ENCODE peak calls at places on chromosomes 6 and 20, in eight cellular contexts. One of them, this sample, is unnamed.

GRCh38 chr6:105649192-105649591 is 246.3 kb upstream of the PREP start:
- DNase-seq in astrocyte of the hippocampus: no peak
- DNase-seq in progenitor cell of endocrine pancreas: no peak
- DNase-seq in NCI-H460: no peak
- DNase-seq in ovary: no peak
- DNase-seq in iPS DF 19.7: no peak
- DNase-seq in stimulated activated CD4-positive, alpha-beta T cell treated with anti-CD3 and anti-CD28 coated beads, Interleukin-15, amount 100 ng/mL, for 1 hour: no peak
- DNase-seq in ACHN: no peak
- DNase-seq in this sample: no peak

GRCh38 chr20:4225778-4226177 is 210.4 kb upstream of the RNF24 start:
- DNase-seq in ovary: peak
- DNase-seq in NCI-H460: no peak
- DNase-seq in stimulated activated CD4-positive, alpha-beta T cell treated with anti-CD3 and anti-CD28 coated beads, Interleukin-15, amount 100 ng/mL, for 1 hour: no peak
- DNase-seq in progenitor cell of endocrine pancreas: no peak
- DNase-seq in iPS DF 19.7: no peak
- DNase-seq in ACHN: peak
- DNase-seq in astrocyte of the hippocampus: peak
- DNase-seq in this sample: no peak

GRCh38 chr6:137216875-137217553 is 2.2 kb downstream of the IFNGR1 start:
- DNase-seq in ACHN: no peak
- DNase-seq in NCI-H460: no peak
- DNase-seq in astrocyte of the hippocampus: no peak
- DNase-seq in progenitor cell of endocrine pancreas: no peak
- DNase-seq in iPS DF 19.7: no peak
- DNase-seq in ovary: no peak
- DNase-seq in stimulated activated CD4-positive, alpha-beta T cell treated with anti-CD3 and anti-CD28 coated beads, Interleukin-15, amount 100 ng/mL, for 1 hour: no peak
- DNase-seq in this sample: no peak

GRCh38 chr6:70051197-70051596 is 184.8 kb downstream of the COL19A1 start:
- DNase-seq in iPS DF 19.7: no peak
- DNase-seq in astrocyte of the hippocampus: no peak
- DNase-seq in stimulated activated CD4-positive, alpha-beta T cell treated with anti-CD3 and anti-CD28 coated beads, Interleukin-15, amount 100 ng/mL, for 1 hour: no peak
- DNase-seq in NCI-H460: no peak
- DNase-seq in progenitor cell of endocrine pancreas: no peak
- DNase-seq in ACHN: no peak
- DNase-seq in ovary: no peak
- DNase-seq in this sample: no peak

GRCh38 chr6:2977290-2977689 is 5.9 kb upstream of the SERPINB6 start:
- DNase-seq in astrocyte of the hippocampus: no peak
- DNase-seq in iPS DF 19.7: no peak
- DNase-seq in progenitor cell of endocrine pancreas: no peak
- DNase-seq in ACHN: no peak
- DNase-seq in NCI-H460: no peak
- DNase-seq in stimulated activated CD4-positive, alpha-beta T cell treated with anti-CD3 and anti-CD28 coated beads, Interleukin-15, amount 100 ng/mL, for 1 hour: no peak
- DNase-seq in ovary: no peak
- DNase-seq in this sample: no peak

GRCh38 chr6:30612687-30613248 is 4.3 kb downstream of the PPP1R10 start:
- DNase-seq in progenitor cell of endocrine pancreas: no peak
- DNase-seq in iPS DF 19.7: no peak
- DNase-seq in astrocyte of the hippocampus: peak
- DNase-seq in stimulated activated CD4-positive, alpha-beta T cell treated with anti-CD3 and anti-CD28 coated beads, Interleukin-15, amount 100 ng/mL, for 1 hour: no peak
- DNase-seq in ACHN: peak
- DNase-seq in NCI-H460: no peak
- DNase-seq in ovary: no peak
- DNase-seq in this sample: no peak

GRCh38 chr6:1390805-1391511 is 1.6 kb downstream of the FOXF2 start:
- DNase-seq in iPS DF 19.7: no peak
- DNase-seq in NCI-H460: no peak
- DNase-seq in stimulated activated CD4-positive, alpha-beta T cell treated with anti-CD3 and anti-CD28 coated beads, Interleukin-15, amount 100 ng/mL, for 1 hour: no peak
- DNase-seq in ACHN: no peak
- DNase-seq in progenitor cell of endocrine pancreas: no peak
- DNase-seq in ovary: no peak
- DNase-seq in astrocyte of the hippocampus: peak
- DNase-seq in this sample: no peak

GRCh38 chr6:122772724-122773123 is 6.8 kb upstream of the FABP7 start:
- DNase-seq in NCI-H460: no peak
- DNase-seq in ACHN: no peak
- DNase-seq in stimulated activated CD4-positive, alpha-beta T cell treated with anti-CD3 and anti-CD28 coated beads, Interleukin-15, amount 100 ng/mL, for 1 hour: no peak
- DNase-seq in iPS DF 19.7: no peak
- DNase-seq in astrocyte of the hippocampus: no peak
- DNase-seq in progenitor cell of endocrine pancreas: no peak
- DNase-seq in ovary: no peak
- DNase-seq in this sample: no peak

GRCh38 chr6:84842526-84843161 is 78.2 kb upstream of the TBX18 start:
- DNase-seq in progenitor cell of endocrine pancreas: no peak
- DNase-seq in iPS DF 19.7: no peak
- DNase-seq in NCI-H460: no peak
- DNase-seq in astrocyte of the hippocampus: no peak
- DNase-seq in ACHN: no peak
- DNase-seq in stimulated activated CD4-positive, alpha-beta T cell treated with anti-CD3 and anti-CD28 coated beads, Interleukin-15, amount 100 ng/mL, for 1 hour: no peak
- DNase-seq in ovary: no peak
- DNase-seq in this sample: no peak

GRCh38 chr20:43778375-43778774 is 51.6 kb upstream of the GTSF1L start:
- DNase-seq in astrocyte of the hippocampus: no peak
- DNase-seq in iPS DF 19.7: no peak
- DNase-seq in ovary: no peak
- DNase-seq in ACHN: no peak
- DNase-seq in stimulated activated CD4-positive, alpha-beta T cell treated with anti-CD3 and anti-CD28 coated beads, Interleukin-15, amount 100 ng/mL, for 1 hour: no peak
- DNase-seq in NCI-H460: no peak
- DNase-seq in progenitor cell of endocrine pancreas: no peak
- DNase-seq in this sample: no peak

GRCh38 chr6:138656278-138656803 is 117.2 kb upstream of the CCDC28A start:
- DNase-seq in ACHN: no peak
- DNase-seq in progenitor cell of endocrine pancreas: no peak
- DNase-seq in stimulated activated CD4-positive, alpha-beta T cell treated with anti-CD3 and anti-CD28 coated beads, Interleukin-15, amount 100 ng/mL, for 1 hour: no peak
- DNase-seq in NCI-H460: no peak
- DNase-seq in astrocyte of the hippocampus: peak
- DNase-seq in ovary: no peak
- DNase-seq in iPS DF 19.7: no peak
- DNase-seq in this sample: no peak

GRCh38 chr6:90086517-90086916 is 192.2 kb downstream of the GJA10 start:
- DNase-seq in progenitor cell of endocrine pancreas: no peak
- DNase-seq in iPS DF 19.7: no peak
- DNase-seq in NCI-H460: no peak
- DNase-seq in ovary: no peak
- DNase-seq in stimulated activated CD4-positive, alpha-beta T cell treated with anti-CD3 and anti-CD28 coated beads, Interleukin-15, amount 100 ng/mL, for 1 hour: no peak
- DNase-seq in astrocyte of the hippocampus: no peak
- DNase-seq in ACHN: peak
- DNase-seq in this sample: no peak

GRCh38 chr20:4234128-4234527 is 218.8 kb upstream of the RNF24 start:
- DNase-seq in ovary: peak
- DNase-seq in astrocyte of the hippocampus: peak
- DNase-seq in ACHN: no peak
- DNase-seq in progenitor cell of endocrine pancreas: no peak
- DNase-seq in NCI-H460: no peak
- DNase-seq in iPS DF 19.7: no peak
- DNase-seq in stimulated activated CD4-positive, alpha-beta T cell treated with anti-CD3 and anti-CD28 coated beads, Interleukin-15, amount 100 ng/mL, for 1 hour: no peak
- DNase-seq in this sample: no peak

GRCh38 chr6:166595949-166596348 is 9.5 kb upstream of the RAMACL start:
- DNase-seq in astrocyte of the hippocampus: no peak
- DNase-seq in progenitor cell of endocrine pancreas: no peak
- DNase-seq in stimulated activated CD4-positive, alpha-beta T cell treated with anti-CD3 and anti-CD28 coated beads, Interleukin-15, amount 100 ng/mL, for 1 hour: no peak
- DNase-seq in ovary: no peak
- DNase-seq in ACHN: no peak
- DNase-seq in iPS DF 19.7: no peak
- DNase-seq in NCI-H460: no peak
- DNase-seq in this sample: no peak

GRCh38 chr6:48615041-48615440 is 504.0 kb upstream of the PTCHD4 start:
- DNase-seq in iPS DF 19.7: no peak
- DNase-seq in progenitor cell of endocrine pancreas: no peak
- DNase-seq in astrocyte of the hippocampus: peak
- DNase-seq in stimulated activated CD4-positive, alpha-beta T cell treated with anti-CD3 and anti-CD28 coated beads, Interleukin-15, amount 100 ng/mL, for 1 hour: no peak
- DNase-seq in ACHN: no peak
- DNase-seq in NCI-H460: no peak
- DNase-seq in ovary: no peak
- DNase-seq in this sample: no peak

GRCh38 chr6:2264932-2265331 is 19.5 kb upstream of the GMDS start:
- DNase-seq in astrocyte of the hippocampus: no peak
- DNase-seq in progenitor cell of endocrine pancreas: no peak
- DNase-seq in ovary: no peak
- DNase-seq in NCI-H460: no peak
- DNase-seq in ACHN: peak
- DNase-seq in iPS DF 19.7: no peak
- DNase-seq in stimulated activated CD4-positive, alpha-beta T cell treated with anti-CD3 and anti-CD28 coated beads, Interleukin-15, amount 100 ng/mL, for 1 hour: no peak
- DNase-seq in this sample: no peak

GRCh38 chr6:138555294-138555988 is 56.1 kb upstream of the NHSL1 start:
- DNase-seq in iPS DF 19.7: peak
- DNase-seq in NCI-H460: no peak
- DNase-seq in astrocyte of the hippocampus: peak
- DNase-seq in stimulated activated CD4-positive, alpha-beta T cell treated with anti-CD3 and anti-CD28 coated beads, Interleukin-15, amount 100 ng/mL, for 1 hour: no peak
- DNase-seq in ACHN: peak
- DNase-seq in ovary: no peak
- DNase-seq in progenitor cell of endocrine pancreas: no peak
- DNase-seq in this sample: no peak

GRCh38 chr6:43729537-43729936 is 40.5 kb upstream of the VEGFA start:
- DNase-seq in astrocyte of the hippocampus: no peak
- DNase-seq in stimulated activated CD4-positive, alpha-beta T cell treated with anti-CD3 and anti-CD28 coated beads, Interleukin-15, amount 100 ng/mL, for 1 hour: no peak
- DNase-seq in ovary: no peak
- DNase-seq in progenitor cell of endocrine pancreas: no peak
- DNase-seq in NCI-H460: no peak
- DNase-seq in ACHN: no peak
- DNase-seq in iPS DF 19.7: no peak
- DNase-seq in this sample: no peak

GRCh38 chr20:48064929-48065328 is 279.6 kb upstream of the SULF2 start:
- DNase-seq in ovary: no peak
- DNase-seq in iPS DF 19.7: no peak
- DNase-seq in progenitor cell of endocrine pancreas: no peak
- DNase-seq in NCI-H460: no peak
- DNase-seq in stimulated activated CD4-positive, alpha-beta T cell treated with anti-CD3 and anti-CD28 coated beads, Interleukin-15, amount 100 ng/mL, for 1 hour: no peak
- DNase-seq in ACHN: peak
- DNase-seq in astrocyte of the hippocampus: peak
- DNase-seq in this sample: no peak

GRCh38 chr6:55916188-55916587 is 40.8 kb upstream of the BMP5 start:
- DNase-seq in ACHN: no peak
- DNase-seq in astrocyte of the hippocampus: peak
- DNase-seq in ovary: no peak
- DNase-seq in stimulated activated CD4-positive, alpha-beta T cell treated with anti-CD3 and anti-CD28 coated beads, Interleukin-15, amount 100 ng/mL, for 1 hour: no peak
- DNase-seq in iPS DF 19.7: no peak
- DNase-seq in progenitor cell of endocrine pancreas: no peak
- DNase-seq in NCI-H460: no peak
- DNase-seq in this sample: no peak

GRCh38 chr6:150511313-150511712 is 88.4 kb upstream of the PLEKHG1 start:
- DNase-seq in astrocyte of the hippocampus: no peak
- DNase-seq in iPS DF 19.7: no peak
- DNase-seq in ovary: no peak
- DNase-seq in stimulated activated CD4-positive, alpha-beta T cell treated with anti-CD3 and anti-CD28 coated beads, Interleukin-15, amount 100 ng/mL, for 1 hour: no peak
- DNase-seq in progenitor cell of endocrine pancreas: no peak
- DNase-seq in NCI-H460: no peak
- DNase-seq in ACHN: no peak
- DNase-seq in this sample: no peak

This sample was measured in central memory CD4-positive, alpha-beta T cell.